ENCODE peak calls at places on chromosomes 13 and 19, in four cellular contexts. M, C, H and U are unnamed samples.

GRCh38 chr13:114283581-114283980 is 2.2 kb downstream of the UPF3A start:
- DNase-seq in M (no peak), C (no peak), H (no peak), U (no peak)

GRCh38 chr19:49676136-49676689 is 858 bp upstream of the PRMT1 start:
- DNase-seq in C (peak), M (peak), H (no peak), U (peak)

GRCh38 chr13:91704398-91704797 is 306.0 kb downstream of the GPC5 start:
- DNase-seq in H (no peak), M (no peak), C (no peak), U (no peak)

GRCh38 chr13:113219311-113219940 is 10.0 kb downstream of the CUL4A start:
- DNase-seq in H (no peak), C (no peak), M (no peak), U (no peak)

GRCh38 chr13:46983881-46984280 is 87.0 kb upstream of the HTR2A start:
- DNase-seq in H (peak), M (no peak), C (no peak), U (no peak)

GRCh38 chr13:114118763-114119123 is 13.7 kb downstream of the RASA3 start:
- DNase-seq in M (no peak), H (no peak), C (no peak), U (no peak)

GRCh38 chr19:40632311-40633036 is 31.3 kb downstream of the LTBP4 start:
- DNase-seq in M (peak), C (no peak), H (no peak), U (no peak)

GRCh38 chr19:33717878-33718277 is 78.8 kb upstream of the KCTD15 start:
- DNase-seq in H (no peak), M (no peak), C (no peak), U (no peak)

GRCh38 chr19:35793381-35794165 is 18.2 kb downstream of the ARHGAP33 start:
- DNase-seq in M (no peak), C (no peak), H (no peak), U (no peak)

GRCh38 chr13:51895906-51896888 is 34.4 kb downstream of the CCDC70 start:
- DNase-seq in M (peak), C (peak), H (no peak), U (peak)

GRCh38 chr13:41457589-41458186 is 338 bp downstream of the RGCC start:
- DNase-seq in H (peak), M (peak), C (peak), U (no peak)

GRCh38 chr13:98476538-98476966 is 100.4 kb downstream of the STK24 start:
- DNase-seq in C (no peak), M (peak), H (peak), U (no peak)

GRCh38 chr13:64154514-64154913 is 2738.9 kb upstream of the PCDH20 start:
- DNase-seq in H (no peak), C (no peak), M (peak), U (peak)

GRCh38 chr13:113001251-113002140 is 32.5 kb downstream of the MCF2L start:
- DNase-seq in M (peak), C (no peak), H (no peak), U (no peak)

GRCh38 chr19:1819211-1819975 is 7.3 kb upstream of the ATP8B3 start:
- DNase-seq in M (no peak), H (peak), C (no peak), U (no peak)

GRCh38 chr13:20801704-20802103 is 27.9 kb upstream of the EEF1AKMT1 start:
- DNase-seq in C (no peak), H (no peak), M (no peak), U (no peak)

GRCh38 chr19:19540707-19541515 is 2.8 kb downstream of the CILP2 start:
- DNase-seq in H (peak), M (peak), C (no peak), U (no peak)

GRCh38 chr13:111337741-111338140 is 17.3 kb downstream of the TEX29 start:
- DNase-seq in C (no peak), H (no peak), M (no peak), U (no peak)

GRCh38 chr13:51249767-51250741 is 27.9 kb downstream of the FAM124A start:
- DNase-seq in C (no peak), H (no peak), M (peak), U (no peak)

GRCh38 chr19:41505105-41505504 is 62.1 kb downstream of the ERICH4 start:
- DNase-seq in C (no peak), M (no peak), H (no peak), U (no peak)

GRCh38 chr13:22107549-22107948 is 436.7 kb downstream of the FGF9 start:
- DNase-seq in M (no peak), H (no peak), C (no peak), U (no peak)

GRCh38 chr13:43128504-43128929 is 105.1 kb downstream of the DNAJC15 start:
- DNase-seq in M (no peak), C (peak), H (peak), U (no peak)

GRCh38 chr13:40566811-40567210 is 99.6 kb downstream of the FOXO1 start:
- DNase-seq in H (no peak), M (no peak), C (no peak), U (no peak)

GRCh38 chr13:112256716-112257497 is 119.2 kb upstream of the SPACA7 start:
- DNase-seq in H (no peak), M (no peak), C (no peak), U (no peak)

GRCh38 chr13:96444676-96445075 is 354.8 kb downstream of the HS6ST3 start:
- DNase-seq in M (no peak), H (no peak), C (no peak), U (no peak)

GRCh38 chr13:65856464-65856863 is 1373.7 kb downstream of the PCDH9 start:
- DNase-seq in M (no peak), H (no peak), C (no peak), U (peak)

GRCh38 chr19:27935669-27936068 is 1277.3 kb downstream of the UQCRFS1 start:
- DNase-seq in H (no peak), C (no peak), M (no peak), U (no peak)
- TF ChIP-seq CTCF in H (no peak), C (no peak), M (no peak), U (no peak)

GRCh38 chr19:11166281-11167142 is 10.9 kb upstream of the SPC24 start:
- DNase-seq in H (no peak), C (peak), M (no peak), U (no peak)

GRCh38 chr19:11164879-11165406 is 9.4 kb upstream of the SPC24 start:
- DNase-seq in M (no peak), H (no peak), C (peak), U (peak)

GRCh38 chr19:11165486-11166030 is 10.0 kb upstream of the SPC24 start:
- DNase-seq in C (no peak), M (no peak), H (no peak), U (no peak)

GRCh38 chr19:11160119-11160768 is 4.7 kb upstream of the SPC24 start:
- DNase-seq in C (no peak), H (no peak), M (no peak), U (no peak)

GRCh38 chr19:11164278-11164677 is 8.7 kb upstream of the SPC24 start:
- DNase-seq in C (no peak), M (no peak), H (no peak), U (no peak)
- H3K4me3 ChIP-seq in C (no peak), M (no peak), H (no peak), U (peak)

GRCh38 chr19:15563325-15563794 is 51.7 kb upstream of the CYP4F8 start:
- DNase-seq in C (peak), H (no peak), M (no peak), U (no peak)
- TF ChIP-seq CTCF in C (no peak), H (no peak), M (no peak), U (no peak)

GRCh38 chr13:32150239-32150638 is 118.7 kb downstream of the FRY start:
- DNase-seq in C (no peak), M (no peak), H (no peak), U (no peak)
- H3K4me3 ChIP-seq in C (no peak), M (no peak), H (no peak), U (no peak)